ENCODE peak calls at places on chromosomes 2 and 18, in five cellular contexts. W is NCI-H774, V is GM12865, O is NCI-H2029, N is HT-29. B is an unnamed sample.

GRCh38 chr18:8847066-8847755 is 141.9 kb downstream of the MTCL1 start:
- DNase-seq in W (no peak), V (no peak), O (no peak), N (no peak), B (no peak)

GRCh38 chr18:34875150-34875549 is 165.1 kb downstream of the DTNA start:
- DNase-seq in W (no peak), V (no peak), O (no peak), N (no peak), B (no peak)

GRCh38 chr18:44128365-44128764 is 552.3 kb upstream of the SETBP1 start:
- DNase-seq in W (no peak), V (no peak), O (no peak), N (no peak), B (no peak)

GRCh38 chr2:120765911-120766757 is 30.5 kb downstream of the GLI2 start:
- DNase-seq in W (no peak), V (no peak), O (no peak), N (no peak), B (no peak)

GRCh38 chr2:161335626-161336025 is 27.4 kb downstream of the PSMD14 start:
- DNase-seq in W (no peak), V (no peak), O (no peak), N (no peak), B (no peak)

GRCh38 chr2:147844691-147845607 is at the start of gene ACVR2A:
- DNase-seq in W (peak), V (peak), O (peak), N (peak), B (peak)

GRCh38 chr18:28650860-28651259 is 473.9 kb upstream of the CDH2 start:
- DNase-seq in W (no peak), V (no peak), O (no peak), N (no peak), B (no peak)

GRCh38 chr2:15565994-15566671 is 5.0 kb upstream of the NBAS start:
- DNase-seq in W (no peak), V (no peak), O (no peak), N (no peak), B (no peak)

GRCh38 chr2:66699481-66700180 is 264.7 kb downstream of the MEIS1 start:
- DNase-seq in W (no peak), V (no peak), O (no peak), N (no peak), B (no peak)

GRCh38 chr2:239828192-239828972 is 196.8 kb downstream of the NDUFA10 start:
- DNase-seq in W (no peak), V (no peak), O (no peak), N (no peak), B (no peak)

GRCh38 chr18:3758531-3758930 is 308.6 kb downstream of the TGIF1 start:
- DNase-seq in W (no peak), V (no peak), O (no peak), N (no peak), B (no peak)

GRCh38 chr2:179336782-179337534 is 72.3 kb upstream of the SESTD1 start:
- DNase-seq in W (no peak), V (no peak), O (no peak), N (no peak), B (no peak)

GRCh38 chr18:31064130-31064529 is 21.6 kb upstream of the DSC3 start:
- DNase-seq in W (no peak), V (peak), O (no peak), N (no peak), B (no peak)

GRCh38 chr2:105376789-105377231 is 22.0 kb downstream of the FHL2 start:
- DNase-seq in W (no peak), V (no peak), O (no peak), N (no peak), B (no peak)

GRCh38 chr2:39629646-39630045 is 36.1 kb upstream of the TMEM178A start:
- DNase-seq in W (no peak), V (no peak), O (no peak), N (no peak), B (no peak)

GRCh38 chr2:108215794-108216211 is 24.0 kb upstream of the SULT1C3 start:
- DNase-seq in W (peak), V (no peak), O (peak), N (peak), B (peak)

GRCh38 chr2:134866498-134867099 is 28.2 kb downstream of the ACMSD start:
- DNase-seq in W (no peak), V (no peak), O (no peak), N (no peak), B (no peak)

GRCh38 chr18:8685141-8685913 is 20.0 kb upstream of the MTCL1 start:
- DNase-seq in W (no peak), V (no peak), O (no peak), N (no peak), B (no peak)

GRCh38 chr2:21072477-21073242 is 28.8 kb upstream of the APOB start:
- DNase-seq in W (no peak), V (no peak), O (no peak), N (no peak), B (no peak)

GRCh38 chr2:152418688-152419087 is 83.7 kb downstream of the FMNL2 start:
- DNase-seq in W (no peak), V (no peak), O (no peak), N (no peak), B (no peak)

GRCh38 chr2:20179179-20179754 is 45.7 kb downstream of the SDC1 start:
- DNase-seq in W (no peak), V (no peak), O (no peak), N (no peak), B (no peak)

GRCh38 chr2:232075859-232076258 is 114.3 kb downstream of the DIS3L2 start:
- DNase-seq in W (no peak), V (peak), O (no peak), N (no peak), B (no peak)

GRCh38 chr2:72386288-72386687 is 238.6 kb upstream of the CYP26B1 start:
- DNase-seq in W (no peak), V (no peak), O (no peak), N (no peak), B (no peak)

GRCh38 chr18:74804677-74805076 is 207.0 kb downstream of the ZNF407 start:
- DNase-seq in W (peak), V (no peak), O (no peak), N (no peak), B (peak)

GRCh38 chr2:220499281-220499680 is 871.9 kb downstream of the SLC4A3 start:
- DNase-seq in W (no peak), V (no peak), O (peak), N (no peak), B (peak)

B was measured in SHP77.